ENCODE peak calls at places on chromosome 6, in six cellular contexts. One of them, this sample, is unnamed.

GRCh38 chr6:151196571-151196970 is 43.2 kb upstream of the AKAP12 start:
- DNase-seq in fibroblast of the aortic adventitia: peak
- DNase-seq in lung: peak
- DNase-seq in heart left ventricle: no peak
- DNase-seq in AG04450: peak
- DNase-seq in GM12865: no peak
- DNase-seq in this sample: peak

GRCh38 chr6:92716638-92717037 is 702.7 kb downstream of the EPHA7 start:
- DNase-seq in fibroblast of the aortic adventitia: no peak
- DNase-seq in lung: no peak
- DNase-seq in heart left ventricle: no peak
- DNase-seq in AG04450: no peak
- DNase-seq in GM12865: no peak
- DNase-seq in this sample: no peak

GRCh38 chr6:170116643-170117042 is 174.2 kb downstream of the DLL1 start:
- DNase-seq in fibroblast of the aortic adventitia: no peak
- DNase-seq in lung: no peak
- DNase-seq in heart left ventricle: peak
- DNase-seq in AG04450: no peak
- DNase-seq in GM12865: no peak
- DNase-seq in this sample: no peak

GRCh38 chr6:18680842-18681241 is 293.7 kb downstream of the RNF144B start:
- DNase-seq in fibroblast of the aortic adventitia: no peak
- DNase-seq in lung: no peak
- DNase-seq in heart left ventricle: no peak
- DNase-seq in AG04450: no peak
- DNase-seq in GM12865: no peak
- DNase-seq in this sample: no peak

GRCh38 chr6:120938876-120939231 is 395.4 kb downstream of the TBC1D32 start:
- DNase-seq in fibroblast of the aortic adventitia: no peak
- DNase-seq in lung: no peak
- DNase-seq in heart left ventricle: no peak
- DNase-seq in AG04450: no peak
- DNase-seq in GM12865: peak
- DNase-seq in this sample: no peak

GRCh38 chr6:2663123-2663522 is 87.6 kb downstream of the MYLK4 start:
- DNase-seq in fibroblast of the aortic adventitia: no peak
- DNase-seq in lung: no peak
- DNase-seq in heart left ventricle: no peak
- DNase-seq in AG04450: no peak
- DNase-seq in GM12865: peak
- DNase-seq in this sample: no peak

GRCh38 chr6:165245287-165245686 is 64.1 kb downstream of the C6orf118 start:
- DNase-seq in fibroblast of the aortic adventitia: peak
- DNase-seq in lung: no peak
- DNase-seq in heart left ventricle: no peak
- DNase-seq in AG04450: no peak
- DNase-seq in GM12865: no peak
- DNase-seq in this sample: no peak

GRCh38 chr6:154800338-154800737 is 67.1 kb downstream of the SCAF8 start:
- DNase-seq in fibroblast of the aortic adventitia: no peak
- DNase-seq in lung: no peak
- DNase-seq in heart left ventricle: no peak
- DNase-seq in AG04450: no peak
- DNase-seq in GM12865: peak
- DNase-seq in this sample: no peak

GRCh38 chr6:106167105-106167814 is 81.1 kb downstream of the PRDM1 start:
- DNase-seq in fibroblast of the aortic adventitia: no peak
- DNase-seq in lung: no peak
- DNase-seq in heart left ventricle: no peak
- DNase-seq in AG04450: no peak
- DNase-seq in GM12865: peak
- DNase-seq in this sample: no peak

GRCh38 chr6:145963216-145964068 is 716 bp downstream of the SHPRH start:
- DNase-seq in fibroblast of the aortic adventitia: peak
- DNase-seq in lung: peak
- DNase-seq in heart left ventricle: no peak
- DNase-seq in AG04450: no peak
- DNase-seq in GM12865: peak
- DNase-seq in this sample: peak

GRCh38 chr6:140237251-140237650 is 862.8 kb upstream of the CITED2 start:
- DNase-seq in fibroblast of the aortic adventitia: no peak
- DNase-seq in lung: no peak
- DNase-seq in heart left ventricle: no peak
- DNase-seq in AG04450: no peak
- DNase-seq in GM12865: no peak
- DNase-seq in this sample: no peak

GRCh38 chr6:111011360-111012142 is 29.7 kb downstream of the RPF2 start:
- DNase-seq in fibroblast of the aortic adventitia: peak
- DNase-seq in lung: no peak
- DNase-seq in heart left ventricle: no peak
- DNase-seq in AG04450: peak
- DNase-seq in GM12865: peak
- DNase-seq in this sample: no peak

GRCh38 chr6:105747823-105748405 is 338.2 kb upstream of the PRDM1 start:
- DNase-seq in fibroblast of the aortic adventitia: no peak
- DNase-seq in lung: no peak
- DNase-seq in heart left ventricle: no peak
- DNase-seq in AG04450: no peak
- DNase-seq in GM12865: no peak
- DNase-seq in this sample: no peak

GRCh38 chr6:48412656-48413055 is 301.7 kb upstream of the PTCHD4 start:
- DNase-seq in fibroblast of the aortic adventitia: no peak
- DNase-seq in lung: no peak
- DNase-seq in heart left ventricle: no peak
- DNase-seq in AG04450: no peak
- DNase-seq in GM12865: no peak
- DNase-seq in this sample: no peak

GRCh38 chr6:121645100-121645745 is 209.8 kb downstream of the GJA1 start:
- DNase-seq in fibroblast of the aortic adventitia: no peak
- DNase-seq in lung: no peak
- DNase-seq in heart left ventricle: no peak
- DNase-seq in AG04450: no peak
- DNase-seq in GM12865: no peak
- DNase-seq in this sample: no peak

GRCh38 chr6:15387118-15387517 is 141.2 kb downstream of the JARID2 start:
- DNase-seq in fibroblast of the aortic adventitia: no peak
- DNase-seq in lung: no peak
- DNase-seq in heart left ventricle: no peak
- DNase-seq in AG04450: no peak
- DNase-seq in GM12865: peak
- DNase-seq in this sample: no peak

GRCh38 chr6:16759181-16759645 is 2.0 kb downstream of the ATXN1 start:
- DNase-seq in fibroblast of the aortic adventitia: no peak
- DNase-seq in lung: no peak
- DNase-seq in heart left ventricle: no peak
- DNase-seq in AG04450: no peak
- DNase-seq in GM12865: no peak
- DNase-seq in this sample: no peak

GRCh38 chr6:157268835-157269234 is 54.5 kb downstream of the TMEM242 start:
- DNase-seq in fibroblast of the aortic adventitia: no peak
- DNase-seq in lung: no peak
- DNase-seq in heart left ventricle: no peak
- DNase-seq in AG04450: no peak
- DNase-seq in GM12865: no peak
- DNase-seq in this sample: no peak

GRCh38 chr6:122619309-122619708 is 9.1 kb downstream of the PKIB start:
- DNase-seq in fibroblast of the aortic adventitia: no peak
- DNase-seq in lung: no peak
- DNase-seq in heart left ventricle: no peak
- DNase-seq in AG04450: no peak
- DNase-seq in GM12865: no peak
- DNase-seq in this sample: no peak

GRCh38 chr6:57221191-57221935 is 744 bp downstream of the RAB23 start:
- DNase-seq in fibroblast of the aortic adventitia: peak
- DNase-seq in lung: peak
- DNase-seq in heart left ventricle: peak
- DNase-seq in AG04450: no peak
- DNase-seq in GM12865: peak
- DNase-seq in this sample: peak

GRCh38 chr6:37783025-37783825 is 36.3 kb upstream of the ZFAND3 start:
- DNase-seq in fibroblast of the aortic adventitia: peak
- DNase-seq in lung: no peak
- DNase-seq in heart left ventricle: peak
- DNase-seq in AG04450: no peak
- DNase-seq in GM12865: no peak
- DNase-seq in this sample: peak

GRCh38 chr6:150256618-150257272 is 112.1 kb upstream of the IYD start:
- DNase-seq in fibroblast of the aortic adventitia: peak
- DNase-seq in lung: no peak
- DNase-seq in heart left ventricle: no peak
- DNase-seq in AG04450: no peak
- DNase-seq in GM12865: no peak
- DNase-seq in this sample: no peak

GRCh38 chr6:166341915-166342292 is 441 bp downstream of the SFT2D1 start:
- DNase-seq in fibroblast of the aortic adventitia: peak
- DNase-seq in lung: no peak
- DNase-seq in heart left ventricle: no peak
- DNase-seq in AG04450: no peak
- DNase-seq in GM12865: no peak
- DNase-seq in this sample: peak

GRCh38 chr6:71404145-71404966 is 115.7 kb downstream of the OGFRL1 start:
- DNase-seq in fibroblast of the aortic adventitia: peak
- DNase-seq in lung: no peak
- DNase-seq in heart left ventricle: no peak
- DNase-seq in AG04450: peak
- DNase-seq in GM12865: no peak
- DNase-seq in this sample: no peak

GRCh38 chr6:168837231-168837903 is 396.4 kb downstream of the SMOC2 start:
- DNase-seq in fibroblast of the aortic adventitia: no peak
- DNase-seq in lung: no peak
- DNase-seq in heart left ventricle: no peak
- DNase-seq in AG04450: no peak
- DNase-seq in GM12865: no peak
- DNase-seq in this sample: no peak

GRCh38 chr6:41694815-41695536 is 40.4 kb downstream of the TFEB start:
- DNase-seq in fibroblast of the aortic adventitia: peak
- DNase-seq in lung: no peak
- DNase-seq in heart left ventricle: peak
- DNase-seq in AG04450: no peak
- DNase-seq in GM12865: no peak
- DNase-seq in this sample: no peak

GRCh38 chr6:35919085-35919826 is 1.6 kb downstream of the SRPK1 start:
- DNase-seq in fibroblast of the aortic adventitia: no peak
- DNase-seq in lung: no peak
- DNase-seq in heart left ventricle: no peak
- DNase-seq in AG04450: no peak
- DNase-seq in GM12865: peak
- DNase-seq in this sample: no peak

GRCh38 chr6:95804847-95805541 is 210.8 kb upstream of the FUT9 start:
- DNase-seq in fibroblast of the aortic adventitia: no peak
- DNase-seq in lung: no peak
- DNase-seq in heart left ventricle: no peak
- DNase-seq in AG04450: no peak
- DNase-seq in GM12865: peak
- DNase-seq in this sample: no peak

GRCh38 chr6:106974999-106975698 is 620 bp upstream of the CD24 start:
- DNase-seq in fibroblast of the aortic adventitia: no peak
- DNase-seq in lung: peak
- DNase-seq in heart left ventricle: peak
- DNase-seq in AG04450: no peak
- DNase-seq in GM12865: peak
- DNase-seq in this sample: peak

GRCh38 chr6:44179072-44179536 is 20.5 kb downstream of the CAPN11 start:
- DNase-seq in fibroblast of the aortic adventitia: no peak
- DNase-seq in lung: no peak
- DNase-seq in heart left ventricle: no peak
- DNase-seq in AG04450: no peak
- DNase-seq in GM12865: no peak
- DNase-seq in this sample: no peak

GRCh38 chr6:56821005-56821432 is 133.9 kb upstream of the BEND6 start:
- DNase-seq in fibroblast of the aortic adventitia: no peak
- DNase-seq in lung: no peak
- DNase-seq in heart left ventricle: no peak
- DNase-seq in AG04450: no peak
- DNase-seq in GM12865: no peak
- DNase-seq in this sample: no peak

GRCh38 chr6:132715204-132715603 is 1.3 kb upstream of the VNN1 start:
- DNase-seq in fibroblast of the aortic adventitia: peak
- DNase-seq in lung: no peak
- DNase-seq in heart left ventricle: no peak
- DNase-seq in AG04450: peak
- DNase-seq in GM12865: peak
- DNase-seq in this sample: peak
- TF ChIP-seq CTCF in fibroblast of the aortic adventitia: peak
- TF ChIP-seq CTCF in lung: no peak
- TF ChIP-seq CTCF in heart left ventricle: peak
- TF ChIP-seq CTCF in AG04450: peak
- TF ChIP-seq CTCF in GM12865: no peak
- TF ChIP-seq CTCF in this sample: peak

GRCh38 chr6:138979813-138980668 is 8.0 kb downstream of the REPS1 start:
- DNase-seq in fibroblast of the aortic adventitia: no peak
- DNase-seq in lung: no peak
- DNase-seq in heart left ventricle: no peak
- DNase-seq in AG04450: no peak
- DNase-seq in GM12865: peak
- DNase-seq in this sample: no peak
- TF ChIP-seq CTCF in fibroblast of the aortic adventitia: no peak
- TF ChIP-seq CTCF in lung: no peak
- TF ChIP-seq CTCF in heart left ventricle: no peak
- TF ChIP-seq CTCF in AG04450: no peak
- TF ChIP-seq CTCF in GM12865: no peak
- TF ChIP-seq CTCF in this sample: no peak

GRCh38 chr6:135535989-135536414 is 38.5 kb upstream of the AHI1 start:
- DNase-seq in fibroblast of the aortic adventitia: peak
- DNase-seq in lung: no peak
- DNase-seq in heart left ventricle: no peak
- DNase-seq in AG04450: peak
- DNase-seq in GM12865: peak
- DNase-seq in this sample: no peak
- TF ChIP-seq CTCF in fibroblast of the aortic adventitia: peak
- TF ChIP-seq CTCF in lung: no peak
- TF ChIP-seq CTCF in heart left ventricle: peak
- TF ChIP-seq CTCF in AG04450: peak
- TF ChIP-seq CTCF in GM12865: peak
- TF ChIP-seq CTCF in this sample: peak

GRCh38 chr6:5076931-5077330 is 8.2 kb upstream of the PPP1R3G start:
- DNase-seq in fibroblast of the aortic adventitia: no peak
- DNase-seq in lung: no peak
- DNase-seq in heart left ventricle: no peak
- DNase-seq in AG04450: no peak
- DNase-seq in GM12865: no peak
- DNase-seq in this sample: no peak

GRCh38 chr6:5079692-5080091 is 5.4 kb upstream of the PPP1R3G start:
- DNase-seq in fibroblast of the aortic adventitia: no peak
- DNase-seq in lung: no peak
- DNase-seq in heart left ventricle: no peak
- DNase-seq in AG04450: no peak
- DNase-seq in GM12865: no peak
- DNase-seq in this sample: no peak

GRCh38 chr6:5080574-5080973 is 4.6 kb upstream of the PPP1R3G start:
- DNase-seq in fibroblast of the aortic adventitia: no peak
- DNase-seq in lung: no peak
- DNase-seq in heart left ventricle: no peak
- DNase-seq in AG04450: no peak
- DNase-seq in GM12865: no peak
- DNase-seq in this sample: no peak

GRCh38 chr6:5081182-5081581 is 4.0 kb upstream of the PPP1R3G start:
- DNase-seq in fibroblast of the aortic adventitia: no peak
- DNase-seq in lung: no peak
- DNase-seq in heart left ventricle: no peak
- DNase-seq in AG04450: no peak
- DNase-seq in GM12865: no peak
- DNase-seq in this sample: no peak

GRCh38 chr6:5078121-5078695 is 6.9 kb upstream of the PPP1R3G start:
- DNase-seq in fibroblast of the aortic adventitia: no peak
- DNase-seq in lung: no peak
- DNase-seq in heart left ventricle: no peak
- DNase-seq in AG04450: no peak
- DNase-seq in GM12865: peak
- DNase-seq in this sample: no peak
- TF ChIP-seq CTCF in fibroblast of the aortic adventitia: no peak
- TF ChIP-seq CTCF in lung: no peak
- TF ChIP-seq CTCF in heart left ventricle: peak
- TF ChIP-seq CTCF in AG04450: peak
- TF ChIP-seq CTCF in GM12865: peak
- TF ChIP-seq CTCF in this sample: no peak

This sample was measured in adrenal gland.